ENCODE peak calls at places on chromosome 15, in six cellular contexts. U, Y, Z, F, Q and I are unnamed samples.

GRCh38 chr15:65275728-65276126 is 11.0 kb downstream of the PARP16 start:
- DNase-seq in U (peak), Y (no peak), Z (no peak), F (no peak), Q (no peak), I (no peak)

GRCh38 chr15:29815000-29815704 is 7.1 kb downstream of the TJP1 start:
- DNase-seq in U (peak), Y (no peak), Z (peak), F (no peak), Q (no peak), I (no peak)

GRCh38 chr15:59685737-59686297 is 3.3 kb downstream of the BNIP2 start:
- DNase-seq in U (peak), Y (no peak), Z (no peak), F (no peak), Q (no peak), I (no peak)

GRCh38 chr15:59999064-59999377 is 5.1 kb upstream of the FOXB1 start:
- DNase-seq in U (no peak), Y (no peak), Z (no peak), F (no peak), Q (no peak), I (no peak)

GRCh38 chr15:34849364-34849959 is 54.1 kb upstream of the ACTC1 start:
- DNase-seq in U (no peak), Y (no peak), Z (no peak), F (no peak), Q (no peak), I (no peak)

GRCh38 chr15:70672081-70672480 is 91.3 kb downstream of the UACA start:
- DNase-seq in U (no peak), Y (no peak), Z (no peak), F (peak), Q (no peak), I (no peak)

GRCh38 chr15:83717010-83717409 is 63.1 kb downstream of the ADAMTSL3 start:
- DNase-seq in U (no peak), Y (no peak), Z (no peak), F (no peak), Q (no peak), I (no peak)

GRCh38 chr15:28024889-28025250 is 74.2 kb downstream of the OCA2 start:
- DNase-seq in U (no peak), Y (no peak), Z (no peak), F (no peak), Q (no peak), I (no peak)

GRCh38 chr15:44712108-44713005 is 1.0 kb downstream of the B2M start:
- DNase-seq in U (peak), Y (peak), Z (peak), F (no peak), Q (peak), I (no peak)

GRCh38 chr15:88902846-88903245 is 7.5 kb upstream of the HAPLN3 start:
- DNase-seq in U (no peak), Y (no peak), Z (no peak), F (no peak), Q (no peak), I (no peak)

GRCh38 chr15:70701891-70702568 is 61.3 kb downstream of the UACA start:
- DNase-seq in U (peak), Y (no peak), Z (peak), F (no peak), Q (no peak), I (no peak)

GRCh38 chr15:58523634-58524033 is 91.8 kb downstream of the LIPC start:
- DNase-seq in U (no peak), Y (no peak), Z (no peak), F (no peak), Q (no peak), I (no peak)

GRCh38 chr15:25175789-25176615 is 221.2 kb downstream of the SNRPN start:
- DNase-seq in U (no peak), Y (no peak), Z (no peak), F (no peak), Q (no peak), I (no peak)